ENCODE peak calls at places on chromosome 13, in six cellular contexts. One of them, this sample, is unnamed.

GRCh38 chr13:99261040-99261439 is 2.9 kb upstream of the GPR18 start:
- DNase-seq in H1: no peak
- DNase-seq in HepG2: peak; percentile 83
- DNase-seq in endothelial cell of umbilical vein: no peak
- DNase-seq in K562: no peak
- DNase-seq in A549: no peak
- DNase-seq in this sample: no peak

GRCh38 chr13:44668707-44669106 is 92.6 kb upstream of the TSC22D1 start:
- DNase-seq in H1: no peak
- DNase-seq in A549: no peak
- DNase-seq in K562: no peak
- DNase-seq in endothelial cell of umbilical vein: peak; percentile 27
- DNase-seq in HepG2: no peak
- DNase-seq in this sample: no peak

GRCh38 chr13:23695711-23696512 is 125.7 kb downstream of the TNFRSF19 start:
- DNase-seq in A549: no peak
- DNase-seq in K562: no peak
- DNase-seq in HepG2: no peak
- DNase-seq in H1: no peak
- DNase-seq in endothelial cell of umbilical vein: no peak
- DNase-seq in this sample: peak; percentile 27

GRCh38 chr13:62706035-62706434 is 1290.4 kb upstream of the PCDH20 start:
- DNase-seq in endothelial cell of umbilical vein: no peak
- DNase-seq in HepG2: no peak
- DNase-seq in A549: no peak
- DNase-seq in H1: no peak
- DNase-seq in K562: no peak
- DNase-seq in this sample: no peak

GRCh38 chr13:45325806-45326205 is 15.2 kb downstream of the TPT1 start:
- DNase-seq in endothelial cell of umbilical vein: peak; percentile 86
- DNase-seq in H1: no peak
- DNase-seq in HepG2: peak; percentile 62
- DNase-seq in K562: no peak
- DNase-seq in A549: no peak
- DNase-seq in this sample: no peak

GRCh38 chr13:22561581-22561980 is 619.2 kb upstream of the SGCG start:
- DNase-seq in H1: no peak
- DNase-seq in HepG2: no peak
- DNase-seq in K562: no peak
- DNase-seq in endothelial cell of umbilical vein: no peak
- DNase-seq in A549: no peak
- DNase-seq in this sample: no peak

GRCh38 chr13:75825161-75825560 is 189.0 kb downstream of the LMO7 start:
- DNase-seq in endothelial cell of umbilical vein: no peak
- DNase-seq in K562: no peak
- DNase-seq in HepG2: no peak
- DNase-seq in H1: peak; percentile 23
- DNase-seq in A549: no peak
- DNase-seq in this sample: no peak

GRCh38 chr13:93956416-93956815 is 523.1 kb downstream of the DCT start:
- DNase-seq in K562: no peak
- DNase-seq in A549: no peak
- DNase-seq in endothelial cell of umbilical vein: no peak
- DNase-seq in H1: no peak
- DNase-seq in HepG2: no peak
- DNase-seq in this sample: no peak

GRCh38 chr13:41858783-41859182 is 102.1 kb downstream of the VWA8 start:
- DNase-seq in endothelial cell of umbilical vein: no peak
- DNase-seq in HepG2: no peak
- DNase-seq in H1: no peak
- DNase-seq in K562: no peak
- DNase-seq in A549: no peak
- DNase-seq in this sample: no peak

GRCh38 chr13:43389573-43389972 is 366.2 kb downstream of the DNAJC15 start:
- DNase-seq in A549: no peak
- DNase-seq in HepG2: no peak
- DNase-seq in endothelial cell of umbilical vein: no peak
- DNase-seq in H1: no peak
- DNase-seq in K562: no peak
- DNase-seq in this sample: no peak

GRCh38 chr13:108200781-108201398 is 14.4 kb downstream of the LIG4 start:
- DNase-seq in endothelial cell of umbilical vein: peak; percentile 12
- DNase-seq in K562: no peak
- DNase-seq in A549: no peak
- DNase-seq in HepG2: no peak
- DNase-seq in H1: no peak
- DNase-seq in this sample: no peak

GRCh38 chr13:60356970-60357369 is 40.0 kb upstream of the TDRD3 start:
- DNase-seq in A549: no peak
- DNase-seq in K562: no peak
- DNase-seq in H1: no peak
- DNase-seq in endothelial cell of umbilical vein: no peak
- DNase-seq in HepG2: no peak
- DNase-seq in this sample: no peak

GRCh38 chr13:95367309-95367843 is 66.1 kb upstream of the ABCC4 start:
- DNase-seq in endothelial cell of umbilical vein: no peak
- DNase-seq in K562: no peak
- DNase-seq in H1: no peak
- DNase-seq in HepG2: no peak
- DNase-seq in A549: no peak
- DNase-seq in this sample: no peak

GRCh38 chr13:78993792-78994191 is 334.8 kb upstream of the OBI1 start:
- DNase-seq in K562: no peak
- DNase-seq in HepG2: no peak
- DNase-seq in endothelial cell of umbilical vein: no peak
- DNase-seq in H1: no peak
- DNase-seq in A549: no peak
- DNase-seq in this sample: no peak

GRCh38 chr13:37869756-37870488 is at the start of gene TRPC4:
- DNase-seq in A549: peak; percentile 1
- DNase-seq in K562: peak; percentile 6
- DNase-seq in HepG2: peak; percentile 12
- DNase-seq in endothelial cell of umbilical vein: peak; percentile 22
- DNase-seq in H1: no peak
- DNase-seq in this sample: peak; percentile 76

GRCh38 chr13:73250061-73250460 is 191.3 kb downstream of the KLF5 start:
- DNase-seq in H1: no peak
- DNase-seq in K562: no peak
- DNase-seq in HepG2: no peak
- DNase-seq in A549: no peak
- DNase-seq in endothelial cell of umbilical vein: no peak
- DNase-seq in this sample: no peak

GRCh38 chr13:77492982-77493381 is 42.5 kb upstream of the SCEL start:
- DNase-seq in endothelial cell of umbilical vein: peak; percentile 96
- DNase-seq in K562: no peak
- DNase-seq in A549: no peak
- DNase-seq in HepG2: peak; percentile 4
- DNase-seq in H1: no peak
- DNase-seq in this sample: no peak

GRCh38 chr13:78054152-78054551 is 135.5 kb upstream of the EDNRB start:
- DNase-seq in H1: no peak
- DNase-seq in endothelial cell of umbilical vein: no peak
- DNase-seq in HepG2: no peak
- DNase-seq in A549: no peak
- DNase-seq in K562: no peak
- DNase-seq in this sample: no peak

GRCh38 chr13:25018729-25019115 is 77.2 kb upstream of the PABPC3 start:
- DNase-seq in H1: no peak
- DNase-seq in A549: no peak
- DNase-seq in HepG2: no peak
- DNase-seq in endothelial cell of umbilical vein: no peak
- DNase-seq in K562: no peak
- DNase-seq in this sample: peak; percentile 53

GRCh38 chr13:98222081-98222554 is 45.0 kb upstream of the RNF113B start:
- DNase-seq in A549: no peak
- DNase-seq in K562: no peak
- DNase-seq in H1: no peak
- DNase-seq in HepG2: no peak
- DNase-seq in endothelial cell of umbilical vein: peak; percentile 88
- DNase-seq in this sample: no peak

DNA sequence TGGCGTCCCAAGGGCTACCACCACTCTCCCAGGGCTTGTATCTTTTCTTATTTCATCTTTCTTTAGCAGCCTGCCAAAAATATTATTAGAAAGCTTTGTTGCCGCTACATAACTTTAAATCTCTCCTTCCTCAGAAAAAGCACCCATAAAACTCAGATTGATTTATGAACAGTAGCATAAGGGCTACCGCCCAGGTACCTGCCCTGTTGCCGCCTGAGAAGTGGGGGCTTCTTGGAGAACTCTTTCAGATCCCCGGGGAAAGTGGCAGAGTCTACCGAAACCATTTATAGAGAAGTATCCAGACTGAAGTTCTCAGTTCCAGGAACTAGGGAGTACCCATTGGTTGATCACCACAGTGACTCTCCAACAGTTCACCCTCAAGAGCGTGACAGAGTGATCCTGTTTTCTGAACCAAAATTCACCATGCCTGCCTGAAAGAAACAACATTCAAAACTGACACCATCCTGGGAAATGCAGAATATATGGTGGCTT is 697 bp upstream of the N4BP2L1 start:
- DNase-seq in K562: no peak
- DNase-seq in HepG2: no peak
- DNase-seq in A549: no peak
- DNase-seq in H1: no peak
- DNase-seq in endothelial cell of umbilical vein: no peak
- DNase-seq in this sample: no peak
- TF ChIP-seq JUN in K562: no peak
- TF ChIP-seq JUN in HepG2: no peak
- TF ChIP-seq JUN in A549: no peak
- TF ChIP-seq JUN in H1: no peak
- TF ChIP-seq JUN in endothelial cell of umbilical vein: no peak
- TF ChIP-seq JUN in this sample: no peak

DNA sequence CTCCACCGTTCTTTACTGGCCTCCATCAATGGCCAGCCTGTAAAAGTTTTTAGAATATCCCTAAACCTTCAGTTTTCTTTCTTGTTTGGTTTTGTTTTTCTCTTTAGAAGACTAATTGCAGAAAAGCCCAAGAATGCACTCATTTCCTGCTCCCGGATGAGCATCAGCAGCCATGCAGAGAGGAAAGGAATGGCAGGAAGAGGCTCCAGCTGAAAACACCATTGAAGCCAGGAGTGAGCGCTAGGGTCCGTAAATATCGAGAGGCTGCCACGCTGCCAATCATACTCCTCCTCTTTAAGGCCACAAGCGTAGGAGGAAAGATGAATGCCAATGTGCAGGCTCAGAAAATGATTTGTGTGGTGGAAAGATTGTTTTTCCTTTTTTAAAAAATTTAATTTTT is 57.4 kb upstream of the UBE2L5 start:
- DNase-seq in HepG2: no peak
- DNase-seq in endothelial cell of umbilical vein: peak; percentile 95
- DNase-seq in A549: no peak
- DNase-seq in H1: no peak
- DNase-seq in K562: no peak
- DNase-seq in this sample: no peak
- TF ChIP-seq JUN in HepG2: no peak
- TF ChIP-seq JUN in endothelial cell of umbilical vein: peak; percentile 49
- TF ChIP-seq JUN in A549: no peak
- TF ChIP-seq JUN in H1: no peak
- TF ChIP-seq JUN in K562: no peak
- TF ChIP-seq JUN in this sample: no peak

DNA sequence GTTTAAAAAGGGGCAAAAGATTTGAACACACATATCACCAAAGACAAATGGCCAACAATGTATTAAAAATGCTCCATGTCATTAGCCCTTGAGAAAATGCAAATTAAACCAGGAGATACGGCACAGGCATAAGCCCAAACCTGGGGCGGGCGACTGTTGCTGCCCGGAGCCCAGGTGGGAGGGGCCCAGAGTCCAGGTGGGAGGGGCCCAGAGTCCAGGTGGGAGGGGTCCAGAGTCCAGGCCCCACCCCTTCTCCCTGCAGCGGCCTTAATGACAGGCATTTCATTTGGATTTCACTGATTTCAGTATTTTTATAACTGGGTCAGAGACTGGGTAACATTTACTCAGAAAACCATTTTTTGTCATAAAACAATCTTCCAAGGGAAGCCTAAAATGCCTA is 78.2 kb downstream of the RASA3 start:
- DNase-seq in endothelial cell of umbilical vein: no peak
- DNase-seq in H1: no peak
- DNase-seq in A549: no peak
- DNase-seq in K562: peak; percentile 89
- DNase-seq in HepG2: no peak
- DNase-seq in this sample: peak; percentile 65
- TF ChIP-seq JUN in endothelial cell of umbilical vein: no peak
- TF ChIP-seq JUN in H1: no peak
- TF ChIP-seq JUN in A549: no peak
- TF ChIP-seq JUN in K562: no peak
- TF ChIP-seq JUN in HepG2: no peak
- TF ChIP-seq JUN in this sample: no peak

DNA sequence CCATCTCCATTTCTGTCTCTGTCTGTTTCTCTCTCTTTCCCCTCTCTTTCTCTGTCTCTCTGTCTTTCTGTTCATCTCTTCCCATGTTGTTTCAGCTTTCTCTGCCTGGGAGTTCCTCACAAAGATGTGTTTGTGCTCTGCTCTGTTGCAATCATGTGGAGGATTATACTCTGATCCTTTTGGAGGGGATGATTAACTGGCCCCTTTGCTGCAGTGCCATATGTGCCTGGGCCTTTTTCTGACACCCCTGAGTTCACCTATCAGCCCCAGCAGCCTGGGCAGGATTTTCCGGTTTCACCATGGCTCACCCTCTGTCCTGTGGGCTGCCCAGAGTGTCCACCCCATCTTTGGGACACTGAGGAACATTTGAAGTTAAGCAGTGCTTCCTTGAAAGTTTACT is 9.0 kb upstream of the TEX26 start:
- DNase-seq in HepG2: no peak
- DNase-seq in endothelial cell of umbilical vein: no peak
- DNase-seq in H1: no peak
- DNase-seq in K562: no peak
- DNase-seq in A549: no peak
- DNase-seq in this sample: no peak
- TF ChIP-seq JUN in HepG2: no peak
- TF ChIP-seq JUN in endothelial cell of umbilical vein: no peak
- TF ChIP-seq JUN in H1: no peak
- TF ChIP-seq JUN in K562: no peak
- TF ChIP-seq JUN in A549: no peak
- TF ChIP-seq JUN in this sample: no peak

DNA sequence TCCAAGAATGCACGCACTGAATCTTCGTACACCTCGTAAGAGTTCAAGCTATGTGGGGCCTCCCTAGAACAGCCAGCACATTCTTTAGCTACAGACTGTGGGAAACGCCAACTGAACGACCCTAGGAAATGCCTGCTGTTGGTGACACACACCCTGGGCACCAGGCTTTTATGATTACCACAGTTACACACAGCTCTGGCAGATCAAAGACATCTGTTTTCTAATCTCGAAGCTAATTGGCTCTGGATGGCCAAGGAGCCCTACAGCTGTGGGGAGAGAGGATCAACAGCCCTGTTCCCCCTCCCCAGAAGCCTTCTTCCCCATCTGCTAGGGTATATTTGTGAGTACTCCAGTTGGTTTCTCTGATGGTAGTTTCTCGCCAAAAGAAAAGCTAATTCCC is 123.0 kb downstream of the COL4A1 start:
- DNase-seq in H1: no peak
- DNase-seq in A549: no peak
- DNase-seq in endothelial cell of umbilical vein: no peak
- DNase-seq in K562: no peak
- DNase-seq in HepG2: no peak
- DNase-seq in this sample: no peak
- TF ChIP-seq JUN in H1: no peak
- TF ChIP-seq JUN in A549: no peak
- TF ChIP-seq JUN in endothelial cell of umbilical vein: no peak
- TF ChIP-seq JUN in K562: no peak
- TF ChIP-seq JUN in HepG2: no peak
- TF ChIP-seq JUN in this sample: no peak